ENCODE peak calls at places on chromosomes 16 and 17, in nine cellular contexts. D is HCT116, M is GM23338, S is MM.1S, E is OCI-LY7, H is PC-9, U is Karpas-422, J is hepatocyte, Y is PC-3. P is an unnamed sample.

GRCh38 chr17:79984045-79984840 is 51.4 kb downstream of the TBC1D16 start:
- DNase-seq in Y (no peak), S (no peak), J (no peak), M (no peak), E (no peak), H (no peak), U (no peak), D (no peak), P (no peak)

GRCh38 chr17:62725791-62726249 is 82.3 kb downstream of the MARCHF10 start:
- DNase-seq in M (no peak), Y (peak; percentile 87), E (no peak), J (no peak), S (no peak), H (peak; percentile 98), U (no peak), D (no peak), P (no peak)

GRCh38 chr16:56916571-56917403 is 15.2 kb upstream of the HERPUD1 start:
- DNase-seq in Y (no peak), D (no peak), J (no peak), E (peak; percentile 89), S (peak; percentile 94), M (no peak), U (peak; percentile 64), H (no peak), P (no peak)

GRCh38 chr17:42917236-42917603 is 16.6 kb downstream of the G6PC1 start:
- DNase-seq in Y (no peak), U (no peak), S (no peak), E (no peak), M (peak; percentile 84), H (no peak), D (no peak), J (no peak), P (no peak)

GRCh38 chr16:70701998-70702397 is 16.1 kb upstream of the MTSS2 start:
- DNase-seq in U (no peak), Y (no peak), S (no peak), D (no peak), J (no peak), E (no peak), H (no peak), M (no peak), P (no peak)

GRCh38 chr16:89864421-89864820 is 9.0 kb upstream of the TCF25 start:
- DNase-seq in Y (peak; percentile 59), M (no peak), H (peak; percentile 74), E (no peak), J (no peak), D (peak; percentile 21), U (no peak), S (no peak), P (peak; percentile 32)

GRCh38 chr17:44533533-44534246 is 23.6 kb upstream of the FZD2 start:
- DNase-seq in H (peak; percentile 58), M (peak; percentile 97), J (peak; percentile 96), Y (peak; percentile 94), D (peak; percentile 77), E (peak; percentile 90), S (peak; percentile 82), U (peak; percentile 94), P (peak; percentile 91)

GRCh38 chr17:10135539-10136257 is 62.7 kb downstream of the GAS7 start:
- DNase-seq in Y (no peak), J (no peak), H (no peak), S (no peak), E (no peak), U (peak; percentile 41), D (no peak), M (no peak), P (peak; percentile 91)

GRCh38 chr16:16059895-16060590 is 110.6 kb downstream of the ABCC1 start:
- DNase-seq in E (no peak), H (no peak), M (no peak), Y (no peak), U (no peak), S (no peak), J (no peak), D (no peak), P (no peak)

GRCh38 chr17:9151091-9151490 is 129.8 kb downstream of the NTN1 start:
- DNase-seq in J (peak; percentile 50), Y (no peak), H (no peak), M (no peak), U (no peak), E (no peak), D (no peak), S (no peak), P (no peak)

GRCh38 chr17:79544142-79544914 is 66.5 kb downstream of the RBFOX3 start:
- DNase-seq in H (no peak), E (no peak), D (no peak), U (no peak), S (no peak), J (no peak), Y (no peak), M (no peak), P (no peak)

GRCh38 chr16:22346463-22346862 is 28.0 kb downstream of the CDR2 start:
- DNase-seq in E (no peak), Y (no peak), D (no peak), H (no peak), M (no peak), J (no peak), U (no peak), S (no peak), P (no peak)

GRCh38 chr16:82888616-82889015 is 261.8 kb downstream of the CDH13 start:
- DNase-seq in S (no peak), J (peak; percentile 58), U (peak; percentile 80), Y (no peak), M (no peak), E (no peak), D (no peak), H (no peak), P (no peak)

GRCh38 chr17:17714261-17714866 is 33.1 kb downstream of the RAI1 start:
- DNase-seq in M (no peak), H (no peak), S (no peak), E (no peak), U (no peak), D (no peak), Y (no peak), J (no peak), P (no peak)
- H3K9me2 ChIP-seq in M (no peaks in the 10 kb centered on the region), H (no peaks in the 10 kb centered on the region), S (no peaks in the 10 kb centered on the region), E (no peaks in the 10 kb centered on the region), U (no peaks in the 10 kb centered on the region), D (no peaks in the 10 kb centered on the region), Y (no peaks in the 10 kb centered on the region), J (no peaks in the 10 kb centered on the region), P (no peaks in the 10 kb centered on the region)

GRCh38 chr17:73427198-73427597 is 115.4 kb upstream of the CDC42EP4 start:
- DNase-seq in M (no peak), Y (peak; percentile 60), S (no peak), J (no peak), U (no peak), H (no peak), E (no peak), D (no peak), P (no peak)

GRCh38 chr17:73430848-73431247 is 119.0 kb upstream of the CDC42EP4 start:
- DNase-seq in H (no peak), M (no peak), J (no peak), S (peak; percentile 36), Y (peak; percentile 50), D (no peak), E (peak; percentile 58), U (peak; percentile 64), P (peak; percentile 38)

GRCh38 chr17:73430165-73430680 is 118.4 kb upstream of the CDC42EP4 start:
- DNase-seq in M (no peak), S (no peak), H (no peak), Y (no peak), J (no peak), E (no peak), U (no peak), D (no peak), P (no peak)

GRCh38 chr17:73431401-73432205 is 119.8 kb upstream of the CDC42EP4 start:
- DNase-seq in H (no peak), S (no peak), D (no peak), U (no peak), J (no peak), E (no peak), Y (peak; percentile 46), M (no peak), P (no peak)

DNA sequence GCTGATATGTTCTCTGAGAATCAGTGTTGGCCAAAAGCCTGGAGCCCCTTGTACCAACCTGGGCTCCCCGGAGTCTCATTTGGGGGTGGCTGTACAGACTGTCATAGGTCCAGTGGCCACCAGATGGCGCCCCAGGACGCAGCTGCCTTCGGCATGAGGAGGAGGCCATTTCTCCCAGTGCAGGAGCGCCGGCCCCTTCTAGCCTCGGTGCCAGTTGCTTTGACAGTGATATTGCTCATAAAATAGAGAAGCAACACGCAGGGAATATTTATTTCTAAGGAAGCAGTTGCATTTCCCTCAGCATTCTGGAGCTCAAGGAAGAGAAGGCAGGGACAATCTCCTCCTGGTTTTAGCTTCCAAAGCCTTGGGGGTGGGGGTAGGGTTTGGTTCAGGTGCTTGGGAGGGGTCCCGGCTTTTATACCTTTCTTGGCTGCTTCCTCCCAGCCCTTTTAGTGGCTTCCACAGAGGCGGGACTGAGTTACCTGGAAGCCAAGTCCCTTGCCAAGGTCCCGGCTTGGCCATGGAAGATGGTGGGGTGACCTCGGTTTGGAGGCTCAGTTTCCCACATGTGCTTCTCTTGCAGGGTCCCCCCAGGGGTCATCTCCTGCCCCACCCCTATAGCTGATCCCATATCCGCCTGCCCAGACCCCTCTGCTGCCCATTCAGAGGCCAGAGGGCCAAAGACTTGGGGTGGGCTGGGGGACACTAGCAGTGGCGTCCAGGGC is 117.8 kb upstream of the CDC42EP4 start:
- DNase-seq in D (peak; percentile 62), J (peak; percentile 94), Y (peak; percentile 90), H (peak; percentile 47), U (peak; percentile 93), S (peak; percentile 75), M (peak; percentile 92), E (peak; percentile 88), P (peak; percentile 91)
- H3K9me2 ChIP-seq in D (no peaks in the 10 kb centered on the region), J (no peaks in the 10 kb centered on the region), Y (no peaks in the 10 kb centered on the region), H (no peaks in the 10 kb centered on the region), U (no peaks in the 10 kb centered on the region), S (no peaks in the 10 kb centered on the region), M (no peaks in the 10 kb centered on the region), E (no peaks in the 10 kb centered on the region), P (no peaks in the 10 kb centered on the region)

DNA sequence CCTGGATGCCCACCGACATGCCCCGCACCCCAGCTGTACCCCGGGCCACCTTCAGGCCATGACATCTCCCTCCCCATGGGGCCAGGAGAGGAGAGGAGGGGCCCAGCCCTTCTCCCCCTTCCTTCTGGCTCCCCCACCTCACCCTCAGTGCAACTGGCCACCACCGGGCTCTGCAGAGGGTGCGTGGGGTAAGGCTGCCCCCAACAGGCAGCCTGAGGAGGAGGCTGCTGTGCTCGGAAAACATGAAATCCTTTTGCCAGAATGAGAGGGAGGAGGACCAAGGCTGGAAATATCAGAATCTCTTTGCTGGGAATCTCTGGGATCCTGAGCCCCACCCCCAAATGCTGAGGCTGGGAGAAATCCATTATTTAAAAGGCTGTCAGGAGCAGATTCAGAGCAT is 68.4 kb downstream of the CCT6B start:
- DNase-seq in S (no peak), U (peak; percentile 77), Y (peak; percentile 9), M (peak; percentile 73), D (peak; percentile 3), H (no peak), E (peak; percentile 47), J (peak; percentile 32), P (peak; percentile 37)
- H3K9me2 ChIP-seq in S (no peaks in the 10 kb centered on the region), U (no peaks in the 10 kb centered on the region), Y (no peaks in the 10 kb centered on the region), M (no peaks in the 10 kb centered on the region), D (no peaks in the 10 kb centered on the region), H (no peaks in the 10 kb centered on the region), E (no peaks in the 10 kb centered on the region), J (no peaks in the 10 kb centered on the region), P (no peaks in the 10 kb centered on the region)

DNA sequence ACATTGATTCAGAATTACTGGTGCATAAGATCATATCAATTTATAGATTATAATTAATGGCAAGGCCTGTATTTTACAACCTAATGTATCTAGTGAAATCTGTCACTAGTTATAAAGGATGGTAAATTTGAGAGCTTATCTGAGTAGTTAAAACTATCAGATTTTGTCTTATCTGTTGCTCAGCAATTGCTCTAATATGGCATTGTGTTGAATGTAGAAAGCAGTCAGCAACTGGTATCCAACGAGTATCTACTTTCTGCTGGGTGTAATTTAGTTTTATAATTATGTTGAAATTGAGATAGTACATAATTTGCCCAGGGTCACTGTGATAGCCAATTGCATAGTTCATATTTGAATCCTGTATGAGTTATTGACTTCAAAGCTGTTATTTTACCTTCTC is 1005.7 kb downstream of the CDH11 start:
- DNase-seq in J (no peak), S (no peak), M (no peak), Y (no peak), U (no peak), H (no peak), E (no peak), D (no peak), P (no peak)
- H3K9me2 ChIP-seq in J (no peaks in the 10 kb centered on the region), S (no peaks in the 10 kb centered on the region), M (no peaks in the 10 kb centered on the region), Y (no peaks in the 10 kb centered on the region), U (no peaks in the 10 kb centered on the region), H (no peaks in the 10 kb centered on the region), E (no peaks in the 10 kb centered on the region), D (no peaks in the 10 kb centered on the region), P (no peaks in the 10 kb centered on the region)

P was measured in GM23248.